ENCODE peak calls at places on chromosomes 16 and 17, in ten cellular contexts. One of them, this sample, is unnamed.

GRCh38 chr16:13351651-13352217 is 450.3 kb downstream of the SHISA9 start:
- DNase-seq in ACHN: no peak
- DNase-seq in EL: no peak
- DNase-seq in stimulated activated effector memory CD8-positive, alpha-beta T cell treated with anti-CD3 and anti-CD28 coated beads, Interleukin-12 subunit alpha, Interleukin-12 subunit beta, amount 100 ng/mL, for 72 hours: no peak
- DNase-seq in effector memory CD4-positive, alpha-beta T cell: no peak
- DNase-seq in T-helper 2 cell: no peak
- DNase-seq in ELR: no peak
- DNase-seq in amniotic stem cell: no peak
- DNase-seq in non-pigmented ciliary epithelial cell: no peak
- DNase-seq in H54: no peak
- DNase-seq in this sample: no peak

GRCh38 chr16:10501016-10501607 is 79.3 kb downstream of the EMP2 start:
- DNase-seq in ACHN: no peak
- DNase-seq in EL: no peak
- DNase-seq in stimulated activated effector memory CD8-positive, alpha-beta T cell treated with anti-CD3 and anti-CD28 coated beads, Interleukin-12 subunit alpha, Interleukin-12 subunit beta, amount 100 ng/mL, for 72 hours: no peak
- DNase-seq in effector memory CD4-positive, alpha-beta T cell: no peak
- DNase-seq in T-helper 2 cell: no peak
- DNase-seq in ELR: no peak
- DNase-seq in amniotic stem cell: no peak
- DNase-seq in non-pigmented ciliary epithelial cell: no peak
- DNase-seq in H54: no peak
- DNase-seq in this sample: no peak

GRCh38 chr16:58488531-58488930 is 11.4 kb upstream of the NDRG4 start:
- DNase-seq in ACHN: no peak
- DNase-seq in EL: no peak
- DNase-seq in stimulated activated effector memory CD8-positive, alpha-beta T cell treated with anti-CD3 and anti-CD28 coated beads, Interleukin-12 subunit alpha, Interleukin-12 subunit beta, amount 100 ng/mL, for 72 hours: no peak
- DNase-seq in effector memory CD4-positive, alpha-beta T cell: no peak
- DNase-seq in T-helper 2 cell: no peak
- DNase-seq in ELR: no peak
- DNase-seq in amniotic stem cell: no peak
- DNase-seq in non-pigmented ciliary epithelial cell: no peak
- DNase-seq in H54: no peak
- DNase-seq in this sample: no peak

GRCh38 chr16:69762843-69763556 is 868 bp downstream of the WWP2 start:
- DNase-seq in ACHN: peak
- DNase-seq in EL: peak
- DNase-seq in stimulated activated effector memory CD8-positive, alpha-beta T cell treated with anti-CD3 and anti-CD28 coated beads, Interleukin-12 subunit alpha, Interleukin-12 subunit beta, amount 100 ng/mL, for 72 hours: no peak
- DNase-seq in effector memory CD4-positive, alpha-beta T cell: no peak
- DNase-seq in T-helper 2 cell: no peak
- DNase-seq in ELR: peak
- DNase-seq in amniotic stem cell: no peak
- DNase-seq in non-pigmented ciliary epithelial cell: no peak
- DNase-seq in H54: no peak
- DNase-seq in this sample: no peak

GRCh38 chr17:61117983-61118382 is 281.7 kb upstream of the TBX2 start:
- DNase-seq in ACHN: no peak
- DNase-seq in EL: no peak
- DNase-seq in stimulated activated effector memory CD8-positive, alpha-beta T cell treated with anti-CD3 and anti-CD28 coated beads, Interleukin-12 subunit alpha, Interleukin-12 subunit beta, amount 100 ng/mL, for 72 hours: no peak
- DNase-seq in effector memory CD4-positive, alpha-beta T cell: no peak
- DNase-seq in T-helper 2 cell: no peak
- DNase-seq in ELR: no peak
- DNase-seq in amniotic stem cell: no peak
- DNase-seq in non-pigmented ciliary epithelial cell: no peak
- DNase-seq in H54: no peak
- DNase-seq in this sample: no peak

GRCh38 chr17:50559674-50560184 is 786 bp upstream of the CACNA1G start:
- DNase-seq in ACHN: peak
- DNase-seq in EL: peak
- DNase-seq in stimulated activated effector memory CD8-positive, alpha-beta T cell treated with anti-CD3 and anti-CD28 coated beads, Interleukin-12 subunit alpha, Interleukin-12 subunit beta, amount 100 ng/mL, for 72 hours: peak
- DNase-seq in effector memory CD4-positive, alpha-beta T cell: no peak
- DNase-seq in T-helper 2 cell: no peak
- DNase-seq in ELR: peak
- DNase-seq in amniotic stem cell: no peak
- DNase-seq in non-pigmented ciliary epithelial cell: no peak
- DNase-seq in H54: peak
- DNase-seq in this sample: no peak

GRCh38 chr16:86885139-86885538 is 306.8 kb downstream of the FOXL1 start:
- DNase-seq in ACHN: no peak
- DNase-seq in EL: no peak
- DNase-seq in stimulated activated effector memory CD8-positive, alpha-beta T cell treated with anti-CD3 and anti-CD28 coated beads, Interleukin-12 subunit alpha, Interleukin-12 subunit beta, amount 100 ng/mL, for 72 hours: no peak
- DNase-seq in effector memory CD4-positive, alpha-beta T cell: no peak
- DNase-seq in T-helper 2 cell: no peak
- DNase-seq in ELR: no peak
- DNase-seq in amniotic stem cell: no peak
- DNase-seq in non-pigmented ciliary epithelial cell: no peak
- DNase-seq in H54: no peak
- DNase-seq in this sample: no peak

GRCh38 chr16:84976644-84977400 is 34.5 kb downstream of the ZDHHC7 start:
- DNase-seq in ACHN: no peak
- DNase-seq in EL: no peak
- DNase-seq in stimulated activated effector memory CD8-positive, alpha-beta T cell treated with anti-CD3 and anti-CD28 coated beads, Interleukin-12 subunit alpha, Interleukin-12 subunit beta, amount 100 ng/mL, for 72 hours: no peak
- DNase-seq in effector memory CD4-positive, alpha-beta T cell: no peak
- DNase-seq in T-helper 2 cell: no peak
- DNase-seq in ELR: no peak
- DNase-seq in amniotic stem cell: no peak
- DNase-seq in non-pigmented ciliary epithelial cell: no peak
- DNase-seq in H54: no peak
- DNase-seq in this sample: no peak

GRCh38 chr16:9395958-9396359 is 304.5 kb downstream of the HAPSTR1 start:
- DNase-seq in ACHN: no peak
- DNase-seq in EL: no peak
- DNase-seq in stimulated activated effector memory CD8-positive, alpha-beta T cell treated with anti-CD3 and anti-CD28 coated beads, Interleukin-12 subunit alpha, Interleukin-12 subunit beta, amount 100 ng/mL, for 72 hours: no peak
- DNase-seq in effector memory CD4-positive, alpha-beta T cell: no peak
- DNase-seq in T-helper 2 cell: no peak
- DNase-seq in ELR: no peak
- DNase-seq in amniotic stem cell: no peak
- DNase-seq in non-pigmented ciliary epithelial cell: no peak
- DNase-seq in H54: no peak
- DNase-seq in this sample: no peak

This sample was measured in DMS 273 treated with DMSO at 0.1 percent for 48 hours.